ENCODE peak calls at places on chromosomes 2 and 18, in seven cellular contexts. J is foreskin fibroblast, K is adrenal gland, L is head of caudate nucleus, V is lung microvascular endothelial cell, D is NCI-H1105, H is brain microvascular endothelial cell. W is an unnamed sample.

GRCh38 chr2:140085674-140086073 is 1305.5 kb upstream of the NXPH2 start:
- DNase-seq in J (peak), K (no peak), L (no peak), V (no peak), D (no peak), H (no peak), W (no peak)

GRCh38 chr2:43082111-43082877 is 144.1 kb downstream of the ZFP36L2 start:
- DNase-seq in J (peak), K (peak), L (no peak), V (peak), D (no peak), H (peak), W (no peak)

GRCh38 chr2:105790467-105791118 is 45.9 kb downstream of the NCK2 start:
- DNase-seq in J (no peak), K (no peak), L (no peak), V (no peak), D (no peak), H (no peak), W (no peak)

GRCh38 chr2:233850745-233851144 is 3.6 kb downstream of the HJURP start:
- DNase-seq in J (no peak), K (no peak), L (no peak), V (no peak), D (no peak), H (no peak), W (no peak)

GRCh38 chr2:171342014-171342413 is 91.8 kb downstream of the METTL8 start:
- DNase-seq in J (no peak), K (no peak), L (no peak), V (no peak), D (no peak), H (no peak), W (no peak)

GRCh38 chr2:100246163-100247145 is 75.8 kb downstream of the LONRF2 start:
- DNase-seq in J (peak), K (no peak), L (no peak), V (peak), D (no peak), H (no peak), W (peak)

GRCh38 chr18:74013955-74014354 is 133.7 kb downstream of the FBXO15 start:
- DNase-seq in J (peak), K (no peak), L (no peak), V (no peak), D (no peak), H (peak), W (no peak)

GRCh38 chr2:25814681-25815080 is 63.6 kb downstream of the ASXL2 start:
- DNase-seq in J (peak), K (no peak), L (no peak), V (no peak), D (no peak), H (no peak), W (no peak)

GRCh38 chr2:211451642-211452041 is 895.2 kb downstream of the CPS1 start:
- DNase-seq in J (no peak), K (no peak), L (no peak), V (no peak), D (no peak), H (no peak), W (no peak)

GRCh38 chr2:230932556-230933511 is 7.8 kb upstream of the GPR55 start:
- DNase-seq in J (peak), K (peak), L (no peak), V (no peak), D (no peak), H (no peak), W (no peak)

GRCh38 chr18:10210077-10210476 is 244.4 kb upstream of the APCDD1 start:
- DNase-seq in J (no peak), K (no peak), L (no peak), V (no peak), D (no peak), H (no peak), W (no peak)

GRCh38 chr2:179263460-179264237 is 983 bp downstream of the SESTD1 start:
- DNase-seq in J (peak), K (peak), L (peak), V (peak), D (peak), H (peak), W (no peak)

GRCh38 chr2:23757686-23758433 is 169.1 kb downstream of the ATAD2B start:
- DNase-seq in J (peak), K (peak), L (no peak), V (peak), D (no peak), H (peak), W (peak)

GRCh38 chr2:222611684-222612083 is 44.2 kb downstream of the FARSB start:
- DNase-seq in J (no peak), K (no peak), L (no peak), V (no peak), D (no peak), H (no peak), W (no peak)

GRCh38 chr18:48913201-48913600 is 37.6 kb downstream of the SMAD7 start:
- DNase-seq in J (no peak), K (no peak), L (no peak), V (peak), D (no peak), H (no peak), W (no peak)

GRCh38 chr2:176063958-176064357 is 19.8 kb downstream of the EVX2 start:
- DNase-seq in J (no peak), K (no peak), L (no peak), V (no peak), D (peak), H (no peak), W (no peak)

GRCh38 chr2:2012505-2012904 is 268.2 kb upstream of the PXDN start:
- DNase-seq in J (no peak), K (no peak), L (peak), V (peak), D (no peak), H (peak), W (no peak)

GRCh38 chr18:68394705-68395104 is 320.2 kb downstream of the TMX3 start:
- DNase-seq in J (peak), K (no peak), L (no peak), V (no peak), D (no peak), H (no peak), W (no peak)

GRCh38 chr2:119180891-119181290 is 22.3 kb upstream of the C1QL2 start:
- DNase-seq in J (no peak), K (no peak), L (no peak), V (no peak), D (no peak), H (no peak), W (no peak)

GRCh38 chr2:60463249-60463648 is 90.2 kb downstream of the BCL11A start:
- DNase-seq in J (peak), K (no peak), L (peak), V (no peak), D (peak), H (peak), W (no peak)

GRCh38 chr2:238462782-238463396 is 36.2 kb downstream of the ASB1 start:
- DNase-seq in J (peak), K (no peak), L (no peak), V (peak), D (peak), H (peak), W (peak)

GRCh38 chr2:224142397-224143312 is 103.6 kb upstream of the SERPINE2 start:
- DNase-seq in J (peak), K (no peak), L (no peak), V (peak), D (no peak), H (peak), W (peak)

W was measured in NCI-H460.